ENCODE peak calls at places on chromosomes 1 and 21, in five cellular contexts. L, Q, S, X and O are unnamed samples. For H3K36me3, the result is how much of the 10 kb centered on the place peaks cover.

GRCh38 chr1:7187121-7187510 is 401.9 kb downstream of the CAMTA1 start:
- DNase-seq in Q (no peak), X (no peak), S (no peak), L (no peak), O (no peak)

GRCh38 chr21:19321688-19322087 is 918.1 kb upstream of the TMPRSS15 start:
- DNase-seq in X (no peak), S (no peak), Q (no peak), L (no peak), O (no peak)

GRCh38 chr1:96080925-96081324 is 640.7 kb upstream of the PTBP2 start:
- DNase-seq in Q (no peak), X (no peak), L (no peak), S (no peak), O (no peak)

GRCh38 chr21:32004281-32004680 is 131.5 kb downstream of the HUNK start:
- DNase-seq in Q (no peak), L (no peak), S (no peak), X (no peak), O (no peak)

GRCh38 chr1:5802606-5803005 is 189.6 kb downstream of the NPHP4 start:
- DNase-seq in L (no peak), S (no peak), Q (no peak), X (no peak), O (no peak)

GRCh38 chr1:109823543-109824348 is 60.0 kb upstream of the EPS8L3 start:
- DNase-seq in L (no peak), X (peak), S (peak), Q (no peak), O (no peak)

GRCh38 chr1:205506409-205507196 is 2.1 kb downstream of the CDK18 start:
- DNase-seq in S (no peak), X (no peak), L (no peak), Q (no peak), O (no peak)

GRCh38 chr1:89692601-89693503 is 59.9 kb downstream of the LRRC8C start:
- DNase-seq in Q (no peak), L (no peak), X (no peak), S (no peak), O (no peak)

GRCh38 chr1:55064861-55065263 is 25.5 kb downstream of the PCSK9 start:
- DNase-seq in L (peak), X (no peak), Q (no peak), S (peak), O (no peak)

GRCh38 chr1:181660621-181661020 is 177.3 kb downstream of the CACNA1E start:
- DNase-seq in L (no peak), S (no peak), X (no peak), Q (no peak), O (no peak)

GRCh38 chr1:30824736-30825429 is 67.3 kb upstream of the LAPTM5 start:
- DNase-seq in X (no peak), L (no peak), S (no peak), Q (no peak), O (no peak)

GRCh38 chr1:223421025-223421424 is 27.8 kb downstream of the CCDC185 start:
- DNase-seq in S (no peak), Q (no peak), L (peak), X (peak), O (peak)

GRCh38 chr1:187471555-187471954 is 642.8 kb downstream of the PLA2G4A start:
- DNase-seq in X (no peak), L (no peak), Q (no peak), S (no peak), O (no peak)

GRCh38 chr1:183590225-183591191 is at the start of gene NCF2:
- DNase-seq in S (no peak), X (no peak), L (peak), Q (no peak), O (no peak)
- TF ChIP-seq POLR2A in S (no peak), X (no peak), L (no peak), Q (no peak), O (peak)

GRCh38 chr1:116402333-116402732 is 29.3 kb downstream of the ATP1A1 start:
- DNase-seq in S (no peak), X (no peak), L (no peak), Q (no peak), O (no peak)
- H3K36me3 ChIP-seq in S (under half), X (under half), L (half or more), Q (half or more), O (under half)

DNA sequence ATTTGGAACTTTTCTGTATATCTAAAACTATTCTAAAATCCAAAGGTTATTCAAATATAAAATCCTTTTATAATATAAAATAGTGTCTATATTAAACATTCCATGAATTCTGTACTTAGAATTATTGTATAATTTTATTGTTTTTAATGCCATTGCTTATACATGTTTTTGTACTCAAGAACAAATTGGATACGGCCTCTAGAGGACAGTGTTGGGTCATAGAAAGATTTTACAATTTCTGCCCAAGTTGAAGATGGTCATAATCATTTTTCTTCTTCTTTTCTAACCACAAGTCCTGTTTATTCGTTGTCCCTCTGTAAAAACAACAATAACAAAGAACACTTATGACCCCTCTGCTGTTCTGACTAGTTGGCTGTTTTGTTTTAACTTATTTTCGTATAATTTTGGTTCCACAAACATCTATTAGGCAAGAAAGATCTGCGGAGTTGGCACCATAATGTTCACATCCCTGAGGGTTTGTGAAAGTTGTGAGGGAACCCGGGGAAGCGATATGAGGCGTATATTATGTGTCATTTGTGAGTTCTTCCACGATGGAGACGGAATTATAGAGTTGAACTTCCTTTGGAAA is 75.7 kb upstream of the KIF26B start:
- DNase-seq in L (no peak), X (no peak), Q (no peak), S (no peak), O (no peak)
- TF ChIP-seq CTCF in L (no peak), X (peak), Q (peak), S (no peak), O (peak)

GRCh38 chr1:93571623-93572310 is 109.9 kb downstream of the BCAR3 start:
- DNase-seq in L (no peak), X (no peak), Q (no peak), S (no peak), O (no peak)
- TF ChIP-seq POLR2A in L (no peak), X (no peak), Q (no peak), S (no peak), O (no peak)

DNA sequence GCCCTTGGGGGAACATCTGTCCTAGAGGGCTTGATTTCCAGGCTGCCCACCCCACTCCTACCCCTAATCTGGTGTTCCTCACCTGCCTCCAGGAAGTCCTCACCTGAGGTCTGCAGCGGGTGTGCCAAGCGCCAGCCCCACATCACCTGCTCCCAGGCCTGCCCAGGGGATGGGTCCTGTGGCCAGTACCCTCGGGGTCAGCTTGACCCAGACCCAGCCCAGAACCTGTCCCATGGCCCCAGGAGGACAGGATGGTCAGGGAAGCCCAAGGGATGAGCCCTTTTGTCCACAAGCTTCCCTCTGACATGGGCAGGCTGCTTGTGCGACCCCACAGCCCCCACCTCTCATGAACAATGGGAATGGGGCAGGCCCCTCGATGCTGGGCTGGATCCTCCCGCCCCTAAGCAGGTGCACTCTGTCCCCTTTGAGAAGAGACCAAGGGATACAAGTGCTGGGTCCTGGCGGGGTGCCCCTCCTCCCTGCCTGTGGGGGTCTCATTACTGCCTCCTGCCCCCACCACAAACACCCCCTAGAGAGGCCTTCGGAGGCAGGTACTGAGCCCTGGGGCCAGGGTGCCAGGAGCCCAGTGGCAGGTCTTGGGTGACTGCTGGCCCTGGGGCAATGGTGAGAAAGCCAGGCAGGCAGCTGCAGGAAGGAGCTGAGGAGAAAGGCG is 3.2 kb downstream of the MIB2 start:
- DNase-seq in Q (no peak), L (no peak), S (no peak), X (no peak), O (no peak)
- H3K36me3 ChIP-seq in Q (under half), L (under half), S (under half), X (under half), O (under half)

DNA sequence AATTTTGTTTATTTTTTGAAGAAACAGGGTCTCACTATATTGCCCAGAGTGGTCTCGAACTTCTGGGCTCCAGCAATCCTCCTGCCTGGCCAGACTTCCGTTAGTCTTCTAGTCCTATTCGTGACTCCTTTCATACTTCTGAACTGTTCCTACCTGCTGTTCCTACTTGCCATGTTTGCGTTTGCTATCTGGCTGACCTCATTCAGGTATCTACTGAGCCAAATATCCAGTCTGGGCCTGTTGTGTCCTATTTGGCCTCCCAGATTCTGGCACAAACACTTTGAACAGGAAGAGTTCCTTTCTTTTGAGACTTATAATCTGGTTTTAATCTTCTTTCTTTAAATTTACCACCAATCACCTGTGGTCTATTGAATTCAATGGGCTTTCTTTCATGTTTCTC is 6.9 kb upstream of the NR1I3 start:
- DNase-seq in S (no peak), X (no peak), Q (no peak), L (peak), O (peak)
- TF ChIP-seq CTCF in S (no peak), X (no peak), Q (no peak), L (no peak), O (peak)